ENCODE peak calls at places on chromosomes 13 and 19, in seven cellular contexts. V is HAP-1, J is K562, X is neural progenitor cell, W is left ventricle myocardium inferior, F is DND-41, I is tibial artery. H is an unnamed sample. For H3K36me3, the result is how much of the 10 kb centered on the place peaks cover.

GRCh38 chr13:23107665-23108064 is 73.1 kb upstream of the SGCG start:
- DNase-seq in W (no peak), V (no peak), I (no peak), F (no peak), J (no peak), X (no peak), H (no peak)

GRCh38 chr19:23686622-23687423 is at the start of gene ZNF675:
- DNase-seq in W (peak), X (peak), J (peak), I (peak), F (peak), V (peak), H (peak)

GRCh38 chr13:112643759-112644459 is 45.9 kb upstream of the ATP11A start:
- DNase-seq in X (no peak), V (no peak), I (no peak), W (no peak), J (no peak), F (no peak), H (no peak)

GRCh38 chr13:104553156-104553555 is 1486.9 kb upstream of the SLC10A2 start:
- DNase-seq in J (no peak), F (no peak), V (no peak), W (no peak), I (no peak), X (no peak), H (no peak)

GRCh38 chr19:55836340-55836739 is at the start of gene NLRP4:
- DNase-seq in W (no peak), I (no peak), V (no peak), X (no peak), F (no peak), J (no peak), H (no peak)

GRCh38 chr13:34156841-34157365 is 339.0 kb downstream of the RFC3 start:
- DNase-seq in I (peak), F (peak), X (no peak), V (peak), J (no peak), W (peak), H (no peak)

GRCh38 chr19:44278181-44278690 is 18.6 kb downstream of the ZNF233 start:
- DNase-seq in W (no peak), X (no peak), J (no peak), V (no peak), F (no peak), I (no peak), H (no peak)

GRCh38 chr13:35699805-35700204 is 223.3 kb upstream of the MAB21L1 start:
- DNase-seq in W (no peak), I (peak), F (no peak), J (no peak), X (no peak), V (peak), H (no peak)

GRCh38 chr19:29215322-29215845 is 2.4 kb upstream of the UQCRFS1 start:
- DNase-seq in F (no peak), I (no peak), X (no peak), W (no peak), V (no peak), J (no peak), H (no peak)

GRCh38 chr19:55581145-55581827 is 638 bp upstream of the ZNF579 start:
- DNase-seq in J (peak), V (peak), F (peak), I (no peak), W (no peak), X (peak), H (no peak)

GRCh38 chr19:48490980-48491792 is 20.4 kb downstream of the LMTK3 start:
- DNase-seq in I (no peak), V (peak), J (peak), F (peak), W (no peak), X (peak), H (no peak)

GRCh38 chr13:50119593-50119992 is 104.3 kb downstream of the KCNRG start:
- DNase-seq in I (no peak), X (no peak), V (no peak), W (no peak), F (no peak), J (no peak), H (no peak)

GRCh38 chr13:38202730-38203129 is 146.9 kb upstream of the UFM1 start:
- DNase-seq in W (no peak), X (no peak), F (no peak), V (no peak), J (no peak), I (no peak), H (no peak)

GRCh38 chr19:42279902-42280760 is 11.1 kb downstream of the CIC start:
- DNase-seq in F (peak), I (peak), X (peak), V (peak), J (peak), W (peak), H (no peak)

GRCh38 chr19:52695996-52696395 is 38.8 kb downstream of the ZNF611 start:
- DNase-seq in X (no peak), V (no peak), W (no peak), F (no peak), J (peak), I (no peak), H (no peak)

GRCh38 chr13:49516467-49516866 is 20.7 kb downstream of the PHF11 start:
- DNase-seq in I (no peak), V (no peak), F (no peak), X (no peak), W (no peak), J (no peak), H (no peak)

GRCh38 chr13:35984776-35985453 is 146.3 kb downstream of the DCLK1 start:
- DNase-seq in I (no peak), F (no peak), W (no peak), X (peak), V (peak), J (no peak), H (no peak)

GRCh38 chr19:2243274-2244121 is 5.6 kb upstream of the AMH start:
- DNase-seq in F (no peak), V (no peak), I (no peak), J (no peak), W (no peak), X (no peak), H (no peak)
- H3K36me3 ChIP-seq in F (half or more), V (half or more), I (half or more), J (half or more), W (half or more), X (under half), H (under half)

GRCh38 chr19:9431475-9431874 is 3.9 kb downstream of the ZNF266 start:
- DNase-seq in J (peak), W (peak), I (no peak), X (peak), V (peak), F (peak), H (peak)
- H3K36me3 ChIP-seq in J (half or more), W (half or more), I (half or more), X (under half), V (under half), F (half or more), H (under half)

GRCh38 chr13:97234236-97234635 is 12.1 kb downstream of the MBNL2 start:
- DNase-seq in J (no peak), V (no peak), W (no peak), I (no peak), F (no peak), X (no peak), H (no peak)

GRCh38 chr13:97233499-97233898 is 11.4 kb downstream of the MBNL2 start:
- DNase-seq in V (no peak), X (peak), W (no peak), F (no peak), J (no peak), I (no peak), H (no peak)

GRCh38 chr13:97237388-97237787 is 15.3 kb downstream of the MBNL2 start:
- DNase-seq in V (no peak), W (no peak), F (no peak), J (no peak), X (no peak), I (no peak), H (no peak)

GRCh38 chr13:97234742-97235141 is 12.6 kb downstream of the MBNL2 start:
- DNase-seq in F (no peak), X (no peak), I (no peak), W (no peak), V (no peak), J (no peak), H (no peak)

DNA sequence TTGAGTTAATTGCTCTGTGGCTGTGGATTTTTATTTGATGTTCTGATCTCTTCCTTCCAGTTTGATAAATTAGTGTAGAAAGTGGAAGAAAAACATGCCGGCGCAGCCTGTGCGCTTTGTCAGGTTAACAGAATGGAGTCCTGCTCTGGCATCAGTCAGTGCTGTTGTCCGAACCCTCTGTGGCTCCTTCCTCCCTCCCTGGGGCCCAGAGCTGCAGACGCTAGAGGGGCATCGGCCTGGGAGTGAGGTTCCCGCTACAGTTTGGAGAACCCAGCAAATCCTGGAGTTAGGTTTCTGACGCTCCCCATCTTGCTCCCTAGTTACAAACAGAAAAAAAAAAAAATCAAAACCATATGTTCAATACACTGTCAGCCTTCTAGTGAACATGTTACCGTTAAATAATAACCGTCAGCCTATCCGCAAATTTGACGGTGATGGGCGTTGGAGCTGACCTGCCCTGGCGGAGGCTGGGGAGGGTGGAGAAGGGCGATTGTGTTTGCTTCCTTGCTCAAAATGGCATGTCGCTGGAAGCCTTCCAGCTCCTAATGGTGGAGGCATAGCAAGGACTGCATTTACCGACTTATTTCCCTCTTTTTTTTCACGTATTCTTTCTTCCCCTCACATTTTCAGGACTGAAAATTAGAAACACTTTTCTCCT is 13.5 kb downstream of the MBNL2 start:
- DNase-seq in W (no peak), X (no peak), V (no peak), I (no peak), F (no peak), J (no peak), H (no peak)
- H3K36me3 ChIP-seq in W (under half), X (under half), V (under half), I (under half), F (under half), J (under half), H (under half)

GRCh38 chr19:35488677-35489076 is 1.6 kb downstream of the KRTDAP start:
- DNase-seq in F (no peak), W (no peak), X (no peak), I (no peak), V (no peak), J (no peak), H (no peak)

GRCh38 chr19:35493971-35494370 is 3.7 kb upstream of the KRTDAP start:
- DNase-seq in V (no peak), W (no peak), I (no peak), J (no peak), X (no peak), F (no peak), H (no peak)

GRCh38 chr19:35495107-35496064 is 5.1 kb upstream of the KRTDAP start:
- DNase-seq in W (peak), I (peak), V (peak), J (peak), X (peak), F (peak), H (no peak)

GRCh38 chr19:35490364-35490763 is at the start of gene KRTDAP:
- DNase-seq in F (no peak), W (no peak), V (no peak), J (no peak), I (no peak), X (no peak), H (no peak)

GRCh38 chr19:35491838-35492360 is 1.6 kb upstream of the KRTDAP start:
- DNase-seq in F (no peak), X (no peak), W (no peak), J (no peak), I (no peak), V (no peak), H (no peak)
- H3K36me3 ChIP-seq in F (under half), X (under half), W (under half), J (under half), I (under half), V (under half), H (under half)

DNA sequence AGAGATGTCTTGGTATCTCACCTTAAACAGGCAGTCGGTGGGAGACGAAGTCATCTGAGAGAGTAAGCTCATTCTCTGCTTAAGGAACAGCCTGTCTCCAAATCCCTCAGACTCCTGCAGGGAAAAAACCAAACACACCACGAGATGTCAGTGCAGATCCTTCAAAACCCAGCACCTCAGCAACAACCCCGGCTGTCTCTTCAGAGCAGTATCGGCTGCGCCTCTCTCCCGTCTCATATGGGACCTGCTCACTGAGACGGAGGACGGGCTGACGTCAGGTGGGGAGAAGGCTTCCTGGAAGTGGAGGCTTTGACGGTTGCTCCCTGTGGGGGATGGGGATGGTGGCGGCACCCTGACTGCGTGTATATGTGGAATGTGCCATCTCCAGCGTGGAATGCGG is 43.6 kb downstream of the ANKRD27 start:
- DNase-seq in W (no peak), F (no peak), I (no peak), V (no peak), J (no peak), X (peak), H (no peak)
- H3K36me3 ChIP-seq in W (half or more), F (half or more), I (half or more), V (half or more), J (half or more), X (under half), H (under half)

GRCh38 chr19:3980353-3981251 is 4.7 kb downstream of the EEF2 start:
- DNase-seq in F (no peak), V (peak), I (no peak), W (no peak), J (peak), X (no peak), H (no peak)
- H3K36me3 ChIP-seq in F (half or more), V (half or more), I (half or more), W (half or more), J (half or more), X (under half), H (half or more)

GRCh38 chr19:10678813-10679212 is 22.4 kb upstream of the QTRT1 start:
- DNase-seq in X (no peak), V (no peak), J (no peak), F (no peak), W (no peak), I (no peak), H (no peak)
- H3K36me3 ChIP-seq in X (under half), V (half or more), J (half or more), F (half or more), W (half or more), I (half or more), H (half or more)

GRCh38 chr19:4114181-4114580 is 9.7 kb downstream of the MAP2K2 start:
- DNase-seq in W (no peak), V (no peak), F (no peak), I (no peak), X (no peak), J (no peak), H (no peak)

GRCh38 chr19:4115818-4116385 is 8.0 kb downstream of the MAP2K2 start:
- DNase-seq in V (no peak), W (no peak), I (no peak), X (no peak), J (peak), F (no peak), H (no peak)

GRCh38 chr19:4112367-4112766 is 11.6 kb downstream of the MAP2K2 start:
- DNase-seq in W (no peak), F (no peak), V (no peak), I (no peak), X (no peak), J (no peak), H (no peak)

GRCh38 chr19:4115050-4115817 is 8.7 kb downstream of the MAP2K2 start:
- DNase-seq in I (no peak), F (no peak), X (no peak), V (no peak), W (peak), J (peak), H (no peak)

DNA sequence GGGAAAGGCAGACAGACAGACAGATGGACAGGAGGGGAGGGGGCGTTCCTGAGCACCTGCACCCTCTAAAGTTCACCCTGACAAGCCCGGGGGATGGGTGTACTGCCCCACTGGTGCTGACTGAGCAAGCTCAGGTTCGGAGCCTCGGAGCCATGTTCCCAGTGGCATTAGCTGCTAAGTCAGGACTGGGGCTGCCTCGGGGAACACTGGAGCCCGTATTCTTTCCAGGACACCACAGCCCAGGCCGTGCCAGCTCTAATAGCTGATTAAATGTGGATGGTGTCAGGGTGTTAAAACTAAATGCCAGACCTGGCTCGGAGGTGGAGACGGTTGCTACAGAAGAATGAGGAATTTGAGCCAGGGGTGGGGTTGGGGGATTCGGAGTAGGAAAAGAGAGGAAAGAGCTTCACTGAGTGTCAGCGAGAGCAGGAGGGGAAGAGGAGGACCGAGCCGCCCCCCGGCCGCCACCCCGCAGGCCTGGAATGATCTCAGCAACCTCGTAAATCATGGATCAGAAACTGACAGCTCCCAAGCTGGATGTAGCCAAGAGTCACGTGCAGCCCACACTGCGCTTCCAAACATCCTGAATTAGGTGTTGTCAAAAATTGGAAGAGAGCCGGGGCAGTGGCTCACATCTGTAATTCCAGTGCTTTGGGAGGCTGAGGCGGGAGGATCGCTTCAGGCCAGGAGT is 10.4 kb downstream of the MAP2K2 start:
- DNase-seq in W (peak), V (no peak), X (no peak), I (no peak), J (no peak), F (no peak), H (no peak)
- H3K36me3 ChIP-seq in W (half or more), V (half or more), X (under half), I (half or more), J (half or more), F (half or more), H (under half)